ENCODE peak calls at places on chromosome 22, in seven cellular contexts. One of them, this sample, is unnamed.

GRCh38 chr22:25372000-25372595 is 152.7 kb downstream of the CRYBB2 start:
- DNase-seq in psoas muscle: no peak
- DNase-seq in naive thymus-derived CD4-positive, alpha-beta T cell: no peak
- DNase-seq in IMR-90: no peak
- DNase-seq in vagina: no peak
- DNase-seq in cardiac muscle cell: no peak
- DNase-seq in mesendoderm: no peak
- DNase-seq in this sample: no peak

GRCh38 chr22:23178512-23179254 is 1.6 kb upstream of the BCR start:
- DNase-seq in IMR-90: peak; percentile 38
- DNase-seq in psoas muscle: peak; percentile 78
- DNase-seq in mesendoderm: peak; percentile 70
- DNase-seq in vagina: no peak
- DNase-seq in cardiac muscle cell: peak; percentile 82
- DNase-seq in naive thymus-derived CD4-positive, alpha-beta T cell: peak; percentile 76
- DNase-seq in this sample: peak; percentile 67

GRCh38 chr22:18024276-18024939 is at the start of gene MICAL3:
- DNase-seq in mesendoderm: peak; percentile 43
- DNase-seq in vagina: no peak
- DNase-seq in naive thymus-derived CD4-positive, alpha-beta T cell: peak; percentile 59
- DNase-seq in cardiac muscle cell: peak; percentile 85
- DNase-seq in psoas muscle: peak; percentile 79
- DNase-seq in IMR-90: peak; percentile 64
- DNase-seq in this sample: peak; percentile 54

GRCh38 chr22:23287136-23288095 is 107.1 kb downstream of the BCR start:
- DNase-seq in psoas muscle: no peak
- DNase-seq in naive thymus-derived CD4-positive, alpha-beta T cell: no peak
- DNase-seq in mesendoderm: no peak
- DNase-seq in IMR-90: no peak
- DNase-seq in cardiac muscle cell: no peak
- DNase-seq in vagina: no peak
- DNase-seq in this sample: no peak

GRCh38 chr22:19149047-19149883 is 827 bp downstream of the GSC2 start:
- DNase-seq in vagina: no peak
- DNase-seq in psoas muscle: no peak
- DNase-seq in naive thymus-derived CD4-positive, alpha-beta T cell: peak; percentile 34
- DNase-seq in IMR-90: no peak
- DNase-seq in cardiac muscle cell: peak; percentile 8
- DNase-seq in mesendoderm: peak; percentile 31
- DNase-seq in this sample: no peak

GRCh38 chr22:31206896-31207687 is 5.0 kb upstream of the LIMK2 start:
- DNase-seq in vagina: no peak
- DNase-seq in mesendoderm: no peak
- DNase-seq in psoas muscle: peak; percentile 79
- DNase-seq in IMR-90: no peak
- DNase-seq in cardiac muscle cell: no peak
- DNase-seq in naive thymus-derived CD4-positive, alpha-beta T cell: no peak
- DNase-seq in this sample: peak; percentile 74

GRCh38 chr22:36384766-36385400 is 2.9 kb downstream of the MYH9 start:
- DNase-seq in psoas muscle: no peak
- DNase-seq in naive thymus-derived CD4-positive, alpha-beta T cell: peak; percentile 74
- DNase-seq in vagina: no peak
- DNase-seq in mesendoderm: peak; percentile 73
- DNase-seq in cardiac muscle cell: no peak
- DNase-seq in IMR-90: no peak
- DNase-seq in this sample: no peak

GRCh38 chr22:21866821-21867527 is 471 bp downstream of the MAPK1 start:
- DNase-seq in psoas muscle: no peak
- DNase-seq in naive thymus-derived CD4-positive, alpha-beta T cell: peak; percentile 30
- DNase-seq in vagina: no peak
- DNase-seq in IMR-90: no peak
- DNase-seq in cardiac muscle cell: peak; percentile 42
- DNase-seq in mesendoderm: peak; percentile 31
- DNase-seq in this sample: peak; percentile 23

GRCh38 chr22:19876941-19877625 is 22.4 kb upstream of the GNB1L start:
- DNase-seq in mesendoderm: no peak
- DNase-seq in psoas muscle: no peak
- DNase-seq in cardiac muscle cell: no peak
- DNase-seq in naive thymus-derived CD4-positive, alpha-beta T cell: no peak
- DNase-seq in vagina: no peak
- DNase-seq in IMR-90: no peak
- DNase-seq in this sample: peak; percentile 60

GRCh38 chr22:48894064-48894671 is 933.5 kb downstream of the BRD1 start:
- DNase-seq in naive thymus-derived CD4-positive, alpha-beta T cell: no peak
- DNase-seq in mesendoderm: peak; percentile 26
- DNase-seq in vagina: peak; percentile 88
- DNase-seq in cardiac muscle cell: no peak
- DNase-seq in IMR-90: no peak
- DNase-seq in psoas muscle: no peak
- DNase-seq in this sample: peak; percentile 7

GRCh38 chr22:23282089-23282501 is 101.8 kb downstream of the BCR start:
- DNase-seq in naive thymus-derived CD4-positive, alpha-beta T cell: no peak
- DNase-seq in cardiac muscle cell: no peak
- DNase-seq in mesendoderm: no peak
- DNase-seq in psoas muscle: peak; percentile 64
- DNase-seq in IMR-90: peak; percentile 69
- DNase-seq in vagina: no peak
- DNase-seq in this sample: peak; percentile 53

GRCh38 chr22:31861226-31861840 is 83.0 kb upstream of the YWHAH start:
- DNase-seq in vagina: no peak
- DNase-seq in cardiac muscle cell: no peak
- DNase-seq in mesendoderm: no peak
- DNase-seq in psoas muscle: no peak
- DNase-seq in naive thymus-derived CD4-positive, alpha-beta T cell: no peak
- DNase-seq in IMR-90: peak; percentile 40
- DNase-seq in this sample: no peak

GRCh38 chr22:32327066-32327465 is 30.6 kb upstream of the RFPL3 start:
- DNase-seq in cardiac muscle cell: no peak
- DNase-seq in vagina: peak; percentile 61
- DNase-seq in IMR-90: no peak
- DNase-seq in mesendoderm: no peak
- DNase-seq in psoas muscle: no peak
- DNase-seq in naive thymus-derived CD4-positive, alpha-beta T cell: no peak
- DNase-seq in this sample: no peak

GRCh38 chr22:30325065-30325720 is 1.5 kb downstream of the TBC1D10A start:
- DNase-seq in naive thymus-derived CD4-positive, alpha-beta T cell: no peak
- DNase-seq in IMR-90: peak; percentile 90
- DNase-seq in cardiac muscle cell: peak; percentile 6
- DNase-seq in psoas muscle: peak; percentile 28
- DNase-seq in vagina: no peak
- DNase-seq in mesendoderm: peak; percentile 32
- DNase-seq in this sample: no peak

GRCh38 chr22:30368420-30368819 is 11.6 kb downstream of the CCDC157 start:
- DNase-seq in IMR-90: peak; percentile 5
- DNase-seq in mesendoderm: no peak
- DNase-seq in cardiac muscle cell: no peak
- DNase-seq in psoas muscle: no peak
- DNase-seq in vagina: no peak
- DNase-seq in naive thymus-derived CD4-positive, alpha-beta T cell: no peak
- DNase-seq in this sample: no peak

GRCh38 chr22:25083414-25084166 is 116.1 kb upstream of the CRYBB3 start:
- DNase-seq in vagina: no peak
- DNase-seq in IMR-90: no peak
- DNase-seq in mesendoderm: no peak
- DNase-seq in psoas muscle: no peak
- DNase-seq in naive thymus-derived CD4-positive, alpha-beta T cell: no peak
- DNase-seq in cardiac muscle cell: no peak
- DNase-seq in this sample: no peak

GRCh38 chr22:17846326-17846992 is 72.2 kb upstream of the BID start:
- DNase-seq in psoas muscle: no peak
- DNase-seq in naive thymus-derived CD4-positive, alpha-beta T cell: no peak
- DNase-seq in vagina: no peak
- DNase-seq in cardiac muscle cell: no peak
- DNase-seq in mesendoderm: no peak
- DNase-seq in IMR-90: no peak
- DNase-seq in this sample: no peak

GRCh38 chr22:20792966-20793332 is 19.0 kb downstream of the SERPIND1 start:
- DNase-seq in naive thymus-derived CD4-positive, alpha-beta T cell: no peak
- DNase-seq in mesendoderm: no peak
- DNase-seq in cardiac muscle cell: no peak
- DNase-seq in psoas muscle: no peak
- DNase-seq in vagina: no peak
- DNase-seq in IMR-90: no peak
- DNase-seq in this sample: no peak

GRCh38 chr22:27204280-27204679 is 546.9 kb downstream of the MIAT start:
- DNase-seq in vagina: no peak
- DNase-seq in IMR-90: no peak
- DNase-seq in cardiac muscle cell: no peak
- DNase-seq in mesendoderm: no peak
- DNase-seq in psoas muscle: no peak
- DNase-seq in naive thymus-derived CD4-positive, alpha-beta T cell: no peak
- DNase-seq in this sample: no peak

GRCh38 chr22:27207907-27208306 is 550.5 kb downstream of the MIAT start:
- DNase-seq in naive thymus-derived CD4-positive, alpha-beta T cell: no peak
- DNase-seq in IMR-90: peak; percentile 39
- DNase-seq in vagina: no peak
- DNase-seq in psoas muscle: no peak
- DNase-seq in cardiac muscle cell: no peak
- DNase-seq in mesendoderm: no peak
- DNase-seq in this sample: no peak

GRCh38 chr22:27206747-27207133 is 549.4 kb downstream of the MIAT start:
- DNase-seq in mesendoderm: no peak
- DNase-seq in cardiac muscle cell: no peak
- DNase-seq in psoas muscle: no peak
- DNase-seq in vagina: no peak
- DNase-seq in IMR-90: no peak
- DNase-seq in naive thymus-derived CD4-positive, alpha-beta T cell: no peak
- DNase-seq in this sample: no peak

GRCh38 chr22:27204817-27205216 is 547.4 kb downstream of the MIAT start:
- DNase-seq in cardiac muscle cell: no peak
- DNase-seq in vagina: no peak
- DNase-seq in mesendoderm: no peak
- DNase-seq in naive thymus-derived CD4-positive, alpha-beta T cell: no peak
- DNase-seq in IMR-90: no peak
- DNase-seq in psoas muscle: no peak
- DNase-seq in this sample: no peak

DNA sequence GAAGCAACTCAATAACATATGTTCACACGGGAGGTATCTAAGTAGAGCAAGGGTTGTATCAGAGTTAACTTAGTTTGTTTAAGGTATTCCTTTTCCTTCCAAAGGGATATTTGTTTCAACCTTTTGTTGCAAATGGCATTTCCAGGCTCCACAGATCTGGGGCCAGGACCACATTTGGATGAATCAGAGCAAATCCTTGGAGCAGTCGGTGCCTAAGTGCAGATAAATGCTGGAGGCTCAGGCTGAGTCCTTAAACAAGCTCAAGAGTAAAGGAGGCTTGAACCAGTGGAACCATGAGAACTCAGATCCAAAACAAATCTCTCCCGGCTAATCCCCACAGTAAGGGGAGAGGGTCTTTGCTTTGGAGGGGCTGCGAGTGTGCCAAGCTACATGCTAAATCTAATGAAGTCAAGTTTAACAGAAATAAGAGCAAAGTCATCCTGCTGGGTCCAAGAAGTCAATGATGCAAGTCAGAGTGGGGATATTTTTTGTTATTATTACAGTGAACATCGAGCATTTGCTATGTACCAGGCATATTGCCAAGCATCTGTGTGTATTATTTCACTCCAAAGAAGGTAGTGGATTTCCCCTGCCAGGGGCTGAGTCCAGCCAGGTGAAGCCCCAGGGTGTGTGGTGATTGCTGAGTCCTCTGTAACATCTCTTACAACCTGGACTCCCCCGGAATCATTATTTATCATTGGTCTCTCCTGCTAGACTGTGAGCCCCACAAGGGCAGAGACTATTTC is 548.8 kb downstream of the MIAT start:
- DNase-seq in naive thymus-derived CD4-positive, alpha-beta T cell: no peak
- DNase-seq in IMR-90: peak; percentile 73
- DNase-seq in vagina: no peak
- DNase-seq in psoas muscle: no peak
- DNase-seq in mesendoderm: no peak
- DNase-seq in cardiac muscle cell: no peak
- DNase-seq in this sample: no peak
- H3K4me1 ChIP-seq in naive thymus-derived CD4-positive, alpha-beta T cell: no peaks in the 10 kb centered on the region
- H3K4me1 ChIP-seq in IMR-90: peaks cover 8% of the 10 kb centered on the region
- H3K4me1 ChIP-seq in vagina: peaks cover 10% of the 10 kb centered on the region
- H3K4me1 ChIP-seq in psoas muscle: no peaks in the 10 kb centered on the region
- H3K4me1 ChIP-seq in mesendoderm: no peaks in the 10 kb centered on the region
- H3K4me1 ChIP-seq in cardiac muscle cell: no peaks in the 10 kb centered on the region
- H3K4me1 ChIP-seq in this sample: no peaks in the 10 kb centered on the region

GRCh38 chr22:39148024-39148726 is 4.3 kb downstream of the CBX7 start:
- DNase-seq in mesendoderm: no peak
- DNase-seq in vagina: no peak
- DNase-seq in IMR-90: no peak
- DNase-seq in cardiac muscle cell: no peak
- DNase-seq in psoas muscle: peak; percentile 45
- DNase-seq in naive thymus-derived CD4-positive, alpha-beta T cell: no peak
- DNase-seq in this sample: peak; percentile 26
- H3K27ac ChIP-seq in mesendoderm: no peak overlapping the region
- H3K27ac ChIP-seq in vagina: peak overlapping the region; percentile 99
- H3K27ac ChIP-seq in IMR-90: no peak overlapping the region
- H3K27ac ChIP-seq in cardiac muscle cell: no peak overlapping the region
- H3K27ac ChIP-seq in psoas muscle: peak overlapping the region; percentile 94
- H3K27ac ChIP-seq in naive thymus-derived CD4-positive, alpha-beta T cell: peak overlapping the region; percentile 97
- H3K27ac ChIP-seq in this sample: no peak overlapping the region

GRCh38 chr22:46583571-46583970 is 36.6 kb upstream of the GRAMD4 start:
- DNase-seq in mesendoderm: no peak
- DNase-seq in vagina: no peak
- DNase-seq in psoas muscle: peak; percentile 42
- DNase-seq in naive thymus-derived CD4-positive, alpha-beta T cell: no peak
- DNase-seq in IMR-90: no peak
- DNase-seq in cardiac muscle cell: no peak
- DNase-seq in this sample: no peak
- H3K4me1 ChIP-seq in mesendoderm: peaks cover 9% of the 10 kb centered on the region
- H3K4me1 ChIP-seq in vagina: peaks cover 78% of the 10 kb centered on the region
- H3K4me1 ChIP-seq in psoas muscle: peaks cover 39% of the 10 kb centered on the region
- H3K4me1 ChIP-seq in naive thymus-derived CD4-positive, alpha-beta T cell: peaks cover 15% of the 10 kb centered on the region
- H3K4me1 ChIP-seq in IMR-90: peaks cover 12% of the 10 kb centered on the region
- H3K4me1 ChIP-seq in cardiac muscle cell: peaks cover 53% of the 10 kb centered on the region
- H3K4me1 ChIP-seq in this sample: peaks cover 61% of the 10 kb centered on the region

DNA sequence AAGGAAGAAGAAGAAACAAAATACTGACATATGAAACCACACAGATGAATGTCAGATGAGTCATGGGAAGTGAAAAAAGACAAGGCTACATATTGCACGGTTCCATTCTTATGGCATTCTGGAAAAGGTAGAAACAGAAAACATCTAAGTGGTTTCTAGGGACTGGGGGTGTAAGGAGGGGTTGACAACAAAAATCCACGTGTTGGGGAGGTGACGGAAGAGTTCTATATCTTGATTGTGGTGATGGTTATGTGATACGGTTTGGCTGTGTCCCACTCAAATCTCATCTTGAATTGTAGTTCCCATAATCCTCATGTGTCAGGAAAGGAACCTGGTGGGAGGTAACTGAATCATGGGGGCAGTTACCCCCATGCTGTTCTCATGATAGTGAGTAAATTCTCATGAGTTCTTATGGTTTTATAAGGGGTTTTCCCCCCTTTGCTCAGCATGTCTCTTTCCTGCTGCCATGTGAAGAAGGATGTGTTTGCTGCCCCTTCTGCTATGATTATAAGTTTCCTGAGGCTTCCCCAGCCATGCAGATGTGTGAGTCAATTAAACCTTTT is 6.4 kb upstream of the ARFGAP3 start:
- DNase-seq in cardiac muscle cell: no peak
- DNase-seq in naive thymus-derived CD4-positive, alpha-beta T cell: no peak
- DNase-seq in IMR-90: peak; percentile 88
- DNase-seq in mesendoderm: no peak
- DNase-seq in vagina: no peak
- DNase-seq in psoas muscle: no peak
- DNase-seq in this sample: no peak
- H3K27ac ChIP-seq in cardiac muscle cell: no peak overlapping the region
- H3K27ac ChIP-seq in naive thymus-derived CD4-positive, alpha-beta T cell: no peak overlapping the region
- H3K27ac ChIP-seq in IMR-90: peak overlapping the region; percentile 19
- H3K27ac ChIP-seq in mesendoderm: no peak overlapping the region
- H3K27ac ChIP-seq in vagina: no peak overlapping the region
- H3K27ac ChIP-seq in psoas muscle: no peak overlapping the region
- H3K27ac ChIP-seq in this sample: no peak overlapping the region

GRCh38 chr22:37638351-37639069 is 959 bp upstream of the SH3BP1 start:
- DNase-seq in cardiac muscle cell: no peak
- DNase-seq in psoas muscle: no peak
- DNase-seq in IMR-90: no peak
- DNase-seq in naive thymus-derived CD4-positive, alpha-beta T cell: peak; percentile 37
- DNase-seq in vagina: no peak
- DNase-seq in mesendoderm: peak; percentile 36
- DNase-seq in this sample: no peak
- H3K4me1 ChIP-seq in cardiac muscle cell: peaks cover 28% of the 10 kb centered on the region
- H3K4me1 ChIP-seq in psoas muscle: peaks cover 14% of the 10 kb centered on the region
- H3K4me1 ChIP-seq in IMR-90: peaks cover 41% of the 10 kb centered on the region
- H3K4me1 ChIP-seq in naive thymus-derived CD4-positive, alpha-beta T cell: peaks cover 71% of the 10 kb centered on the region
- H3K4me1 ChIP-seq in vagina: peaks cover 82% of the 10 kb centered on the region
- H3K4me1 ChIP-seq in mesendoderm: peaks cover 11% of the 10 kb centered on the region
- H3K4me1 ChIP-seq in this sample: peaks cover 36% of the 10 kb centered on the region